ENCODE peak calls at places on chromosomes 11 and 22, in four cellular contexts. L is GM12865, V is left ventricle myocardium superior, Y is mesothelial cell of epicardium. C is an unnamed sample.

GRCh38 chr11:65439331-65440181 is 17.0 kb downstream of the NEAT1 start:
- DNase-seq in L (no peak), V (no peak), Y (no peak), C (peak; percentile 8)

GRCh38 chr11:19793356-19793755 is 80.7 kb downstream of the NAV2 start:
- DNase-seq in L (no peak), V (no peak), Y (no peak), C (no peak)

GRCh38 chr22:33746501-33746928 is 173.8 kb downstream of the LARGE1 start:
- DNase-seq in L (no peak), V (no peak), Y (no peak), C (no peak)

GRCh38 chr22:35477911-35478582 is 62.6 kb upstream of the RASD2 start:
- DNase-seq in L (no peak), V (peak; percentile 62), Y (peak; percentile 74), C (peak; percentile 54)

GRCh38 chr11:8809185-8809584 is 101.8 kb upstream of the AKIP1 start:
- DNase-seq in L (no peak), V (no peak), Y (no peak), C (no peak)

GRCh38 chr11:46490576-46491100 is 99.1 kb upstream of the CHRM4 start:
- DNase-seq in L (no peak), V (no peak), Y (no peak), C (no peak)

GRCh38 chr22:17007257-17007656 is 765 bp downstream of the GAB4 start:
- DNase-seq in L (no peak), V (no peak), Y (no peak), C (no peak)

GRCh38 chr11:1896895-1897294 is 5.2 kb upstream of the PRR33 start:
- DNase-seq in L (no peak), V (no peak), Y (no peak), C (no peak)

GRCh38 chr22:26573026-26573662 is 16.8 kb downstream of the TPST2 start:
- DNase-seq in L (no peak), V (peak; percentile 64), Y (no peak), C (no peak)

GRCh38 chr11:100719809-100720221 is 32.7 kb downstream of the ARHGAP42 start:
- DNase-seq in L (no peak), V (no peak), Y (no peak), C (peak; percentile 75)